ENCODE peak calls at places on chromosomes 7 and 10, in five cellular contexts. One of them, this sample, is unnamed.

GRCh38 chr7:43954524-43955228 is 28.4 kb downstream of the UBE2D4 start:
- DNase-seq in HFF-Myc: peak; percentile 37
- DNase-seq in cardiac fibroblast: peak; percentile 65
- DNase-seq in lower lobe of right lung: no peak
- DNase-seq in heart left ventricle: no peak
- DNase-seq in this sample: peak; percentile 8

GRCh38 chr7:40880581-40880980 is 745.8 kb downstream of the SUGCT start:
- DNase-seq in HFF-Myc: no peak
- DNase-seq in heart left ventricle: no peak
- DNase-seq in cardiac fibroblast: peak; percentile 14
- DNase-seq in lower lobe of right lung: no peak
- DNase-seq in this sample: no peak

GRCh38 chr7:74627699-74628411 is 29.7 kb upstream of the GTF2I start:
- DNase-seq in lower lobe of right lung: peak; percentile 58
- DNase-seq in HFF-Myc: no peak
- DNase-seq in cardiac fibroblast: peak; percentile 75
- DNase-seq in heart left ventricle: no peak
- DNase-seq in this sample: peak; percentile 69

GRCh38 chr7:73738220-73738611 is 386 bp downstream of the ABHD11 start:
- DNase-seq in cardiac fibroblast: peak; percentile 69
- DNase-seq in HFF-Myc: no peak
- DNase-seq in lower lobe of right lung: peak; percentile 72
- DNase-seq in heart left ventricle: peak; percentile 79
- DNase-seq in this sample: no peak

GRCh38 chr7:94284120-94284519 is 110.6 kb upstream of the COL1A2 start:
- DNase-seq in lower lobe of right lung: no peak
- DNase-seq in HFF-Myc: no peak
- DNase-seq in heart left ventricle: no peak
- DNase-seq in cardiac fibroblast: peak; percentile 53
- DNase-seq in this sample: no peak

GRCh38 chr10:52066383-52066782 is 247.7 kb upstream of the DKK1 start:
- DNase-seq in HFF-Myc: no peak
- DNase-seq in lower lobe of right lung: no peak
- DNase-seq in cardiac fibroblast: no peak
- DNase-seq in heart left ventricle: no peak
- DNase-seq in this sample: no peak

GRCh38 chr10:71344916-71345557 is 26.0 kb downstream of the SLC29A3 start:
- DNase-seq in HFF-Myc: no peak
- DNase-seq in heart left ventricle: no peak
- DNase-seq in lower lobe of right lung: no peak
- DNase-seq in cardiac fibroblast: no peak
- DNase-seq in this sample: no peak

GRCh38 chr7:130349911-130350782 is 5.5 kb downstream of the CPA5 start:
- DNase-seq in lower lobe of right lung: no peak
- DNase-seq in HFF-Myc: no peak
- DNase-seq in heart left ventricle: no peak
- DNase-seq in cardiac fibroblast: no peak
- DNase-seq in this sample: no peak

GRCh38 chr7:25098096-25099046 is 26.7 kb downstream of the CYCS start:
- DNase-seq in HFF-Myc: peak; percentile 53
- DNase-seq in heart left ventricle: no peak
- DNase-seq in lower lobe of right lung: peak; percentile 61
- DNase-seq in cardiac fibroblast: peak; percentile 83
- DNase-seq in this sample: no peak

GRCh38 chr10:16965740-16966447 is 148.7 kb upstream of the RSU1 start:
- DNase-seq in lower lobe of right lung: no peak
- DNase-seq in heart left ventricle: no peak
- DNase-seq in cardiac fibroblast: peak; percentile 97
- DNase-seq in HFF-Myc: peak; percentile 92
- DNase-seq in this sample: peak; percentile 97

GRCh38 chr10:18010050-18010449 is 58.3 kb downstream of the SLC39A12 start:
- DNase-seq in cardiac fibroblast: peak; percentile 7
- DNase-seq in heart left ventricle: no peak
- DNase-seq in HFF-Myc: no peak
- DNase-seq in lower lobe of right lung: no peak
- DNase-seq in this sample: no peak

GRCh38 chr10:104218751-104219150 is 13.4 kb downstream of the CFAP43 start:
- DNase-seq in cardiac fibroblast: no peak
- DNase-seq in HFF-Myc: no peak
- DNase-seq in heart left ventricle: no peak
- DNase-seq in lower lobe of right lung: no peak
- DNase-seq in this sample: no peak

DNA sequence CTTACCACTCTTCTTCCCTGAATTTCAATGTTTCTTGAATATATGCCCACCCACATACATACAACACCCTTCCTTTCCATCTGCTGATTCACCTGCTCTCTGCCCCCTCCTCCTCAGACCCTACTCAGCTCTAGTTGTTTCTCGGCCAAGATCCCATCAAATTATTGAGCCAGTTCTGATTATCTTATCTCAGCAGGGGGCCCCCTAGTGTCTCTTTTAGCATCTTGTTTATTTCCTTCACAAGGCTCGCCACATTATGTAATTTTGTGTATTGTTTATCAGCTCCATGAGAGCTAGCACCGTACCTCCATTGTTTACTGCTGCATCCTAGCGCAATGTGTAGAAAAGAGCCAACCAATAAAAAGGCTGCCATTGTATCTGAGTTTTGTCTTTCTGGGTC is 71.9 kb downstream of the FAM13C start:
- DNase-seq in heart left ventricle: no peak
- DNase-seq in lower lobe of right lung: no peak
- DNase-seq in cardiac fibroblast: no peak
- DNase-seq in HFF-Myc: no peak
- DNase-seq in this sample: no peak
- TF ChIP-seq CTCF in heart left ventricle: no peak
- TF ChIP-seq CTCF in lower lobe of right lung: no peak
- TF ChIP-seq CTCF in cardiac fibroblast: no peak
- TF ChIP-seq CTCF in HFF-Myc: peak; percentile 17
- TF ChIP-seq CTCF in this sample: no peak

GRCh38 chr7:28536259-28536658 is 123.9 kb downstream of the CREB5 start:
- DNase-seq in lower lobe of right lung: no peak
- DNase-seq in heart left ventricle: no peak
- DNase-seq in HFF-Myc: no peak
- DNase-seq in cardiac fibroblast: peak; percentile 42
- DNase-seq in this sample: no peak
- TF ChIP-seq CTCF in lower lobe of right lung: peak; percentile 11
- TF ChIP-seq CTCF in heart left ventricle: no peak
- TF ChIP-seq CTCF in HFF-Myc: peak; percentile 35
- TF ChIP-seq CTCF in cardiac fibroblast: peak; percentile 45
- TF ChIP-seq CTCF in this sample: peak; percentile 8

GRCh38 chr7:35720849-35721248 is 25.9 kb upstream of the HERPUD2 start:
- DNase-seq in HFF-Myc: no peak
- DNase-seq in heart left ventricle: no peak
- DNase-seq in lower lobe of right lung: no peak
- DNase-seq in cardiac fibroblast: no peak
- DNase-seq in this sample: no peak

GRCh38 chr7:35725280-35725680 is 30.3 kb upstream of the HERPUD2 start:
- DNase-seq in lower lobe of right lung: no peak
- DNase-seq in cardiac fibroblast: no peak
- DNase-seq in heart left ventricle: peak; percentile 62
- DNase-seq in HFF-Myc: no peak
- DNase-seq in this sample: no peak

GRCh38 chr7:35721288-35721687 is 26.4 kb upstream of the HERPUD2 start:
- DNase-seq in heart left ventricle: no peak
- DNase-seq in HFF-Myc: no peak
- DNase-seq in lower lobe of right lung: no peak
- DNase-seq in cardiac fibroblast: no peak
- DNase-seq in this sample: no peak

GRCh38 chr7:35722054-35722849 is 27.3 kb upstream of the HERPUD2 start:
- DNase-seq in HFF-Myc: no peak
- DNase-seq in cardiac fibroblast: no peak
- DNase-seq in heart left ventricle: no peak
- DNase-seq in lower lobe of right lung: no peak
- DNase-seq in this sample: no peak

DNA sequence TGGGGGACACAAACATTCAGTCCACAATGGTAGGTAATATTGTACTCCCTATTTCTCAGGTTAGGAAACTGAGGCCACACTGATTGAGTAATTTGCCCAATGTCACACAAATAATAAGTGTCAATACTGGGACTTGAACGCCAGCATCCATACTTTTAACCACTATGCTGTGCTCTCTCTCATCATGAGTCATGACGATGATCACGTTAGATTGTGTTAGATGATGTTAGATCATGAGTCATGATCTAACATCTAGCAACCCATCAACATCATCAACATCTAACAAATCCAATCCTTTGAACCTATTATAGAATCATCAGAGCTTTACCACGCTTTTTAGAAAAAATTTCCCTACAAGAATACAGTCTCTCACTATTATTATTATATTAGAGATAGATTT is 28.1 kb upstream of the HERPUD2 start:
- DNase-seq in HFF-Myc: no peak
- DNase-seq in lower lobe of right lung: no peak
- DNase-seq in cardiac fibroblast: no peak
- DNase-seq in heart left ventricle: no peak
- DNase-seq in this sample: no peak
- TF ChIP-seq CTCF in HFF-Myc: no peak
- TF ChIP-seq CTCF in lower lobe of right lung: no peak
- TF ChIP-seq CTCF in cardiac fibroblast: no peak
- TF ChIP-seq CTCF in heart left ventricle: no peak
- TF ChIP-seq CTCF in this sample: no peak

GRCh38 chr10:90968448-90969086 is 47.7 kb upstream of the ANKRD1 start:
- DNase-seq in cardiac fibroblast: peak; percentile 61
- DNase-seq in heart left ventricle: no peak
- DNase-seq in lower lobe of right lung: no peak
- DNase-seq in HFF-Myc: peak; percentile 85
- DNase-seq in this sample: no peak

GRCh38 chr10:90967865-90968264 is 47.0 kb upstream of the ANKRD1 start:
- DNase-seq in HFF-Myc: no peak
- DNase-seq in heart left ventricle: no peak
- DNase-seq in lower lobe of right lung: no peak
- DNase-seq in cardiac fibroblast: no peak
- DNase-seq in this sample: no peak

GRCh38 chr10:90969148-90969547 is 48.3 kb upstream of the ANKRD1 start:
- DNase-seq in heart left ventricle: no peak
- DNase-seq in lower lobe of right lung: no peak
- DNase-seq in HFF-Myc: no peak
- DNase-seq in cardiac fibroblast: no peak
- DNase-seq in this sample: no peak

GRCh38 chr10:90966146-90966545 is 45.3 kb upstream of the ANKRD1 start:
- DNase-seq in heart left ventricle: no peak
- DNase-seq in cardiac fibroblast: no peak
- DNase-seq in lower lobe of right lung: no peak
- DNase-seq in HFF-Myc: no peak
- DNase-seq in this sample: no peak

GRCh38 chr10:90969947-90970673 is 49.2 kb upstream of the ANKRD1 start:
- DNase-seq in HFF-Myc: no peak
- DNase-seq in heart left ventricle: no peak
- DNase-seq in lower lobe of right lung: no peak
- DNase-seq in cardiac fibroblast: peak; percentile 58
- DNase-seq in this sample: no peak
- TF ChIP-seq CTCF in HFF-Myc: peak; percentile 19
- TF ChIP-seq CTCF in heart left ventricle: no peak
- TF ChIP-seq CTCF in lower lobe of right lung: no peak
- TF ChIP-seq CTCF in cardiac fibroblast: no peak
- TF ChIP-seq CTCF in this sample: peak; percentile 11

DNA sequence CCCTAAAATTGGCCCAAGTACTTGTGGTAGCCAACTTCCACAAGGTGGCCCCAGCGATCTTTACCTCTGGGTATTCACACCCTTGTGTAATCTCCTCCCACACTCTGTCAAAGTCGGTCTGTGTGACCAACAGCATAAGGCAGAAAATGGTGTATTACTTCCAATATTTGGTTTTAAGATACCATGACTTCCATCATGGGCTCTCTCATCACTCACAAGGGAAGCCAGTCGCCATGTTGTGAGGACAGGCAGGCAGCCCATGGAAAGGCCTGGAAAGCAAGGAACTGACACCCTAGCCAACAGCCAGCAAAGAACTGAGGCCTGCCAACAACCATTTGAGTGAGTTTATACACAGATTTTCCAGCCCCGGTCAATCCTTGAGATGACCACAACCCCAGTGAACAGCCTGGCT is 91.0 kb upstream of the KMT2E start:
- DNase-seq in HFF-Myc: peak; percentile 82
- DNase-seq in lower lobe of right lung: peak; percentile 84
- DNase-seq in heart left ventricle: peak; percentile 74
- DNase-seq in cardiac fibroblast: peak; percentile 96
- DNase-seq in this sample: peak; percentile 74
- TF ChIP-seq CTCF in HFF-Myc: peak; percentile 87
- TF ChIP-seq CTCF in lower lobe of right lung: peak; percentile 79
- TF ChIP-seq CTCF in heart left ventricle: peak; percentile 80
- TF ChIP-seq CTCF in cardiac fibroblast: peak; percentile 85
- TF ChIP-seq CTCF in this sample: peak; percentile 77